ENCODE peak calls at places on chromosome 22, in six cellular contexts. Q is suprapubic skin, W is body of pancreas, D is stomach, V is Peyer's patch, A is A549. S is an unnamed sample.

GRCh38 chr22:46119729-46120419 is 30.5 kb upstream of the PPARA start:
- DNase-seq in Q (no peak), A (no peak), W (no peak), D (no peak), V (no peak), S (no peak)

GRCh38 chr22:49997221-49997599 is 15.4 kb downstream of the IL17REL start:
- DNase-seq in D (peak), A (no peak), Q (peak), V (peak), W (peak), S (no peak)

GRCh38 chr22:42905702-42906183 is 48.7 kb upstream of the ARFGAP3 start:
- DNase-seq in D (peak), A (no peak), W (peak), V (no peak), Q (no peak), S (no peak)

GRCh38 chr22:22681221-22681739 is 36.9 kb downstream of the GGTLC2 start:
- DNase-seq in V (no peak), Q (no peak), D (no peak), A (no peak), W (no peak), S (no peak)

GRCh38 chr22:46007848-46008261 is 30.9 kb upstream of the WNT7B start:
- DNase-seq in W (peak), A (no peak), V (peak), Q (peak), D (peak), S (peak)

GRCh38 chr22:50706481-50707125 is 31.4 kb upstream of the ACR start:
- DNase-seq in Q (no peak), W (no peak), A (no peak), V (no peak), D (no peak), S (no peak)

GRCh38 chr22:26550498-26551033 is 38.3 kb upstream of the TFIP11 start:
- DNase-seq in V (no peak), D (no peak), A (no peak), W (peak), Q (no peak), S (peak)

GRCh38 chr22:37675930-37676571 is 615 bp downstream of the LGALS1 start:
- DNase-seq in D (no peak), A (no peak), W (peak), V (no peak), Q (no peak), S (no peak)

GRCh38 chr22:47292546-47293320 is 530.3 kb downstream of the TBC1D22A start:
- DNase-seq in Q (peak), W (no peak), V (peak), D (peak), A (no peak), S (no peak)

GRCh38 chr22:28442951-28443876 is 236.4 kb downstream of the TTC28 start:
- DNase-seq in Q (peak), W (peak), A (no peak), D (peak), V (peak), S (peak)

GRCh38 chr22:26707581-26707980 is 50.2 kb downstream of the MIAT start:
- DNase-seq in W (no peak), Q (no peak), A (no peak), V (no peak), D (no peak), S (no peak)

GRCh38 chr22:32760815-32761214 is 40.7 kb upstream of the TIMP3 start:
- DNase-seq in W (no peak), D (no peak), V (no peak), Q (no peak), A (no peak), S (no peak)

GRCh38 chr22:27986937-27987336 is 67.9 kb upstream of the PITPNB start:
- DNase-seq in Q (peak), A (no peak), D (peak), W (no peak), V (no peak), S (no peak)

GRCh38 chr22:46287873-46288751 is 8.6 kb upstream of the GTSE1 start:
- DNase-seq in Q (no peak), A (no peak), W (no peak), V (peak), D (peak), S (no peak)

GRCh38 chr22:28139993-28140392 is 220.9 kb upstream of the PITPNB start:
- DNase-seq in D (no peak), A (no peak), W (no peak), Q (no peak), V (no peak), S (no peak)

GRCh38 chr22:45069925-45070324 is 60.1 kb upstream of the PHF21B start:
- DNase-seq in W (no peak), A (no peak), D (no peak), Q (no peak), V (no peak), S (no peak)

GRCh38 chr22:48752451-48753380 is 1075.0 kb downstream of the BRD1 start:
- DNase-seq in W (no peak), D (peak), A (no peak), V (no peak), Q (peak), S (no peak)

GRCh38 chr22:22554324-22555284 is 4.5 kb downstream of the PRAME start:
- DNase-seq in V (no peak), D (no peak), Q (no peak), W (no peak), A (no peak), S (no peak)

GRCh38 chr22:35218079-35218478 is 39.2 kb upstream of the HMGXB4 start:
- DNase-seq in V (no peak), D (no peak), Q (no peak), W (no peak), A (no peak), S (no peak)

GRCh38 chr22:29231971-29232959 is 26.6 kb downstream of the EMID1 start:
- DNase-seq in D (peak), A (no peak), W (peak), Q (no peak), V (no peak), S (no peak)

GRCh38 chr22:49770454-49771265 is 57.0 kb downstream of the BRD1 start:
- DNase-seq in A (no peak), V (peak), D (no peak), W (no peak), Q (no peak), S (no peak)

GRCh38 chr22:45602004-45602733 is 69.5 kb upstream of the ATXN10 start:
- DNase-seq in D (no peak), A (no peak), V (no peak), W (no peak), Q (no peak), S (no peak)

GRCh38 chr22:49663311-49663711 is 164.4 kb downstream of the BRD1 start:
- DNase-seq in V (no peak), D (no peak), A (no peak), Q (peak), W (no peak), S (no peak)

GRCh38 chr22:49658902-49659280 is 168.8 kb downstream of the BRD1 start:
- DNase-seq in D (no peak), A (no peak), Q (peak), W (no peak), V (peak), S (no peak)

GRCh38 chr22:33811208-33811607 is 109.1 kb downstream of the LARGE1 start:
- DNase-seq in V (no peak), Q (no peak), W (no peak), D (no peak), A (no peak), S (no peak)

GRCh38 chr22:38631724-38632123 is 24.5 kb downstream of the FAM227A start:
- DNase-seq in V (no peak), D (no peak), Q (no peak), W (no peak), A (no peak), S (no peak)

GRCh38 chr22:22700631-22701030 is 56.2 kb downstream of the GGTLC2 start:
- DNase-seq in Q (no peak), V (no peak), W (no peak), D (no peak), A (no peak), S (no peak)

GRCh38 chr22:46052331-46052771 is 75.4 kb upstream of the WNT7B start:
- DNase-seq in V (no peak), Q (peak), D (peak), A (no peak), W (peak), S (no peak)

GRCh38 chr22:26484360-26484706 is 656 bp downstream of the SRRD start:
- DNase-seq in D (no peak), Q (no peak), W (no peak), A (no peak), V (no peak), S (no peak)

GRCh38 chr22:50138988-50139387 is 31.5 kb upstream of the PANX2 start:
- DNase-seq in V (no peak), W (no peak), A (no peak), D (no peak), Q (peak), S (no peak)

GRCh38 chr22:49972163-49973017 is 11.8 kb downstream of the PIM3 start:
- DNase-seq in Q (peak), A (no peak), V (peak), D (peak), W (peak), S (no peak)

GRCh38 chr22:32164084-32164894 is 5.2 kb upstream of the C22orf42 start:
- DNase-seq in Q (no peak), D (no peak), V (no peak), W (no peak), A (no peak), S (no peak)

GRCh38 chr22:34427841-34428240 is 507.6 kb upstream of the LARGE1 start:
- DNase-seq in Q (no peak), W (no peak), D (no peak), V (no peak), A (no peak), S (no peak)

GRCh38 chr22:27124336-27125023 is 467.1 kb downstream of the MIAT start:
- DNase-seq in V (no peak), Q (no peak), D (no peak), A (no peak), W (no peak), S (no peak)

GRCh38 chr22:27139935-27140493 is 482.6 kb downstream of the MIAT start:
- DNase-seq in V (no peak), Q (no peak), W (no peak), D (no peak), A (peak), S (peak)

GRCh38 chr22:45612940-45613339 is 58.7 kb upstream of the ATXN10 start:
- DNase-seq in V (no peak), W (no peak), D (no peak), A (no peak), Q (no peak), S (no peak)

GRCh38 chr22:50687829-50688228 is 15.2 kb downstream of the SHANK3 start:
- DNase-seq in D (peak), A (no peak), Q (no peak), W (no peak), V (peak), S (no peak)

GRCh38 chr22:45129703-45130524 is 33.8 kb upstream of the NUP50 start:
- DNase-seq in D (no peak), V (no peak), A (no peak), W (no peak), Q (no peak), S (no peak)

GRCh38 chr22:49020314-49020713 is 807.4 kb downstream of the BRD1 start:
- DNase-seq in Q (peak), A (no peak), D (no peak), V (peak), W (no peak), S (no peak)

GRCh38 chr22:36351921-36352774 is 35.6 kb downstream of the MYH9 start:
- DNase-seq in D (peak), V (no peak), Q (no peak), A (no peak), W (peak), S (no peak)
- TF ChIP-seq POLR2A in D (no peak), V (no peak), Q (no peak), A (peak), W (peak), S (no peak)

DNA sequence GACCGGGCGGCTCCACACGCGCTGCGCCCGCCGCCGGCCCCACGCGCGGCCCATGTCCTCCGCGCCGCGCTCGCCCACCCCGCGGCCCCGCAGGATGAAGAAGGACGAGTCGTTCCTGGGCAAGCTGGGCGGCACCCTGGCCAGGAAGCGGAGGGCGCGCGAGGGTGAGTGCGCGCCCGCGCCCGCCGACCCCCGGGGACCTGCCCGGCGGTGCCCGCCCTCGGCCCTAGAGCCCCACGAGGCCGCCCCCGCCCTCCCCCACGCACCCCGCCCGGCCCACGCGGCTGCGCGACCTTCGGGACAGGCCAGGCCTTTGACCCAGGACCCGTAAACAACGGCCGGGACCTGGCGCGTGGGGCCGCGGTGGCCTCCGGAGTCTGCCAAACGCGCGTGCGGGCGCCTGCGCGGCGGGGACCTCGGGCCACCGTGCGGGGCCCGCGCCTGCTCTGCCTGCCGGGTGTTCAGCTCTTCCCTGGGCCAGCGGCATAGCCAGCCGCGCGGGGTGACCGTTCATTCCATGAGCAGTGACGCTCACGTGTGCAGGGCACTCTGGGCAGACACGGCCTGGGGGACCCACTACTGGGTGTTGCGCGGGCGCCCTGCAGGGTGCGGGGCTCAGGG is at the start of gene PARVB:
- DNase-seq in V (no peak), Q (no peak), W (no peak), A (no peak), D (no peak), S (no peak)
- TF ChIP-seq POLR2A in V (no peak), Q (no peak), W (no peak), A (peak), D (no peak), S (no peak)

GRCh38 chr22:30245985-30246901 is at the start of gene LIF:
- DNase-seq in V (no peak), Q (no peak), D (no peak), W (no peak), A (no peak), S (no peak)
- TF ChIP-seq POLR2A in V (no peak), Q (no peak), D (no peak), W (no peak), A (no peak), S (no peak)

DNA sequence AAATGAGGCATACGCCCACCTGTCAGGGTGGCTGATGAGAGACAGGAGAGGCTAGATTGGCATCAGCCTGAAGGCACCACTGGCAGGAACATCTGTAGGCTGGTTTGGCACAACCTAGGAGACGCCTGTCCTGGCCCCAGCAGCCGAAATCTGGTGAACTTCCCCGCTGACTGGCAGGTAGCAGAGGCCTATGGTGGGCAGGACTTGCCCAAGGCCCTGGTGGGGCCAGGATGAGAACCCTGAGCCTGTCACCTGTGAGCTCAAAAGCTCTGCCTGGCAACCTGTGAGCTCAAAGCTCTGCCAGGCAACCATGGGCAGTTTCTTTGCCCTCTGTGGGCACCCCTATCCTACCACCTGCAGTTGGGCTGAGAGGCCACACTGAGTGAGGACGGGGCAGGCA is 2.5 kb downstream of the DERL3 start:
- DNase-seq in D (no peak), Q (no peak), V (peak), A (no peak), W (no peak), S (no peak)
- TF ChIP-seq POLR2A in D (no peak), Q (no peak), V (no peak), A (no peak), W (no peak), S (no peak)

DNA sequence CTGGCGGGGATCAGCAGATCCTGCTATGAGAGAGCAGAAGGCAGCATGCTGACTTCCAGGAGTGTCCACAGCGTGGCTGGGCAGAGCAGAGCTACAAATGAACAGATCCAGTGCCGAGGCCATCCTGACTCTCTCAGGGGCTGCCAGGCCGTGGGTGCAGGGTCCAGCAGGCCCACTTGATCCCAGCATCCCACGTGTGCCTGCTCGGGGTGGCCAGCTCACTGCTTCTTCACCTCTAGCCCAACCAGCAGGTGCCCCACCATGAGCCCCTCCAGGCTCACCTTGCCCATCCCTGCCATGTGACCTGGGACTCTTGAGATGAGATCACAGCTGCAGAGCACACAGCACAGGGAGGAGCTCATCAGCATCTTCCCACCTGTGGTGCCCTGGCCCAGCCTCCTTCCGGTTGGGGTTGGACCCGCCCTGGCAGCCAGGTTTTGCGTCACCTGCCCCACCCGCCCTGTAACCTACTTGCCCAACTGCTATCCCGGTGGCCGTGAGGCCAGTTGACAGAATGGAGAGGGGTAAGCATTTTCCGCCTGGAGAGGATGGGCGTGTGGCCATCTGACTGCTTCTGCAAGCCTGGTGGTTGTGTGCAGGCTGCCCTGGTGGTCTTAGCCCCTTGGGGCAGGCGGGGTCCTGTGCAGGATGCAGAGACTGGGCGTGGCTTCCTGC is 11.0 kb downstream of the TANGO2 start:
- DNase-seq in Q (no peak), V (peak), W (no peak), D (peak), A (no peak), S (no peak)
- TF ChIP-seq POLR2A in Q (no peak), V (no peak), W (no peak), D (no peak), A (no peak), S (no peak)

GRCh38 chr22:41905411-41906202 is 9.3 kb downstream of the SHISA8 start:
- DNase-seq in W (no peak), A (no peak), V (no peak), D (no peak), Q (no peak), S (no peak)
- TF ChIP-seq POLR2A in W (no peak), A (no peak), V (no peak), D (no peak), Q (no peak), S (no peak)

GRCh38 chr22:25447067-25447688 is 117.3 kb upstream of the GRK3 start:
- DNase-seq in V (no peak), W (no peak), Q (no peak), D (no peak), A (no peak), S (no peak)

GRCh38 chr22:25451480-25452114 is 112.9 kb upstream of the GRK3 start:
- DNase-seq in V (no peak), Q (no peak), A (no peak), D (no peak), W (no peak), S (no peak)

GRCh38 chr22:25448435-25449051 is 115.9 kb upstream of the GRK3 start:
- DNase-seq in D (no peak), V (no peak), W (no peak), Q (no peak), A (peak), S (no peak)

GRCh38 chr22:25449781-25450317 is 114.6 kb upstream of the GRK3 start:
- DNase-seq in A (no peak), V (no peak), W (no peak), D (no peak), Q (no peak), S (no peak)

GRCh38 chr22:25447689-25448434 is 116.6 kb upstream of the GRK3 start:
- DNase-seq in A (peak), D (peak), V (peak), W (peak), Q (peak), S (peak)
- TF ChIP-seq POLR2A in A (peak), D (no peak), V (peak), W (no peak), Q (no peak), S (peak)

DNA sequence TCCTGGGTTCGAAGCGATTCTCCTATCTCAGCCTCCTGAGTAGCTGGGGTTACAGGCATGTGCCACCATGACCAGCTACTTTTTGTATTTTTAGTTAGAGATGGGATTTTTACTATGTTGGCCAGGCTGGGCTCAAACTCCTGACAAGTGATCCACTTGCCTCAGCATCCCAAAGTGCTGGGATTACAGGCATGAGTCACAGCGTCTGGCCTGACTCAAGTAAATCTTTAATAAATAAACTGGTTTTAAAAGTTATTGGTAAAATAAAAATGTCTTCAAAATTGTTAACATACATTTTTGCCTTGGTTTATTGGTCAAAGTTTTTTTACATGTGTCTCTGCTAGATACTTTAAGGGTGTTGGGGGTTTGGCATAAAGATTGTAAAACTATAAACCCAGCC is 7.3 kb upstream of the PES1 start:
- DNase-seq in W (no peak), V (no peak), D (no peak), A (no peak), Q (no peak), S (no peak)
- TF ChIP-seq POLR2A in W (no peak), V (no peak), D (no peak), A (no peak), Q (no peak), S (no peak)

GRCh38 chr22:18110194-18110943 is at the start of gene TUBA8:
- DNase-seq in V (peak), Q (peak), W (peak), D (peak), A (no peak), S (no peak)
- TF ChIP-seq POLR2A in V (no peak), Q (no peak), W (no peak), D (no peak), A (no peak), S (no peak)